ENCODE peak calls at places on chromosome 2, in nine cellular contexts. D, L, I, E, J, W, K, P and S are unnamed samples. For H4K20me1 and H3K4me1, the result is how much of the 10 kb centered on the place peaks cover.

GRCh38 chr2:196652869-196653268 is 13.4 kb downstream of the CCDC150 start:
- DNase-seq in D (no peak), L (peak), I (no peak), E (no peak), J (no peak), W (no peak), K (no peak), P (no peak), S (no peak)

GRCh38 chr2:141068053-141068682 is 1062.6 kb downstream of the LRP1B start:
- DNase-seq in D (no peak), L (no peak), I (no peak), E (peak), J (no peak), W (no peak), K (no peak), P (peak), S (no peak)

GRCh38 chr2:128440666-128441340 is 122.1 kb upstream of the HS6ST1 start:
- DNase-seq in D (no peak), L (no peak), I (peak), E (no peak), J (no peak), W (no peak), K (no peak), P (no peak), S (no peak)

GRCh38 chr2:105373344-105373781 is 25.5 kb downstream of the FHL2 start:
- DNase-seq in D (no peak), L (no peak), I (no peak), E (peak), J (peak), W (peak), K (no peak), P (no peak), S (no peak)

GRCh38 chr2:135299165-135299564 is 231.9 kb downstream of the ZRANB3 start:
- DNase-seq in D (no peak), L (no peak), I (no peak), E (no peak), J (no peak), W (no peak), K (no peak), P (no peak), S (peak)

GRCh38 chr2:105737980-105738657 is 6.6 kb upstream of the NCK2 start:
- DNase-seq in D (no peak), L (no peak), I (no peak), E (no peak), J (no peak), W (no peak), K (no peak), P (no peak), S (peak)

GRCh38 chr2:112077814-112078213 is 22.7 kb downstream of the TMEM87B start:
- DNase-seq in D (peak), L (peak), I (no peak), E (no peak), J (no peak), W (no peak), K (no peak), P (peak), S (peak)

GRCh38 chr2:84939426-84940087 is 31.4 kb upstream of the KCMF1 start:
- DNase-seq in D (peak), L (no peak), I (no peak), E (no peak), J (no peak), W (no peak), K (no peak), P (no peak), S (peak)

GRCh38 chr2:2775018-2775417 is 443.9 kb upstream of the MYT1L start:
- DNase-seq in D (no peak), L (no peak), I (no peak), E (no peak), J (no peak), W (no peak), K (no peak), P (no peak), S (peak)

GRCh38 chr2:240764605-240765004 is 55.4 kb downstream of the KIF1A start:
- DNase-seq in D (no peak), L (no peak), I (no peak), E (no peak), J (no peak), W (no peak), K (no peak), P (no peak), S (no peak)

GRCh38 chr2:28608061-28608828 is 112.4 kb downstream of the PLB1 start:
- DNase-seq in D (no peak), L (peak), I (no peak), E (no peak), J (no peak), W (no peak), K (no peak), P (peak), S (no peak)

GRCh38 chr2:72271766-72272615 is 124.3 kb upstream of the CYP26B1 start:
- DNase-seq in D (no peak), L (no peak), I (no peak), E (no peak), J (no peak), W (peak), K (peak), P (no peak), S (peak)

GRCh38 chr2:85247591-85247990 is 80.2 kb downstream of the TGOLN2 start:
- DNase-seq in D (peak), L (peak), I (no peak), E (no peak), J (no peak), W (no peak), K (no peak), P (no peak), S (no peak)

GRCh38 chr2:11750917-11751316 is 4.5 kb downstream of the LPIN1 start:
- DNase-seq in D (no peak), L (no peak), I (no peak), E (no peak), J (no peak), W (peak), K (peak), P (no peak), S (peak)

GRCh38 chr2:106956879-106957278 is 70.9 kb upstream of the ST6GAL2 start:
- DNase-seq in D (no peak), L (peak), I (peak), E (no peak), J (peak), W (peak), K (no peak), P (no peak), S (no peak)

GRCh38 chr2:145638675-145639074 is 1118.8 kb upstream of the ZEB2 start:
- DNase-seq in D (no peak), L (peak), I (peak), E (no peak), J (no peak), W (no peak), K (no peak), P (no peak), S (no peak)

GRCh38 chr2:127400897-127401756 is 13.4 kb upstream of the MAP3K2 start:
- DNase-seq in D (no peak), L (peak), I (no peak), E (peak), J (peak), W (peak), K (peak), P (no peak), S (peak)

GRCh38 chr2:180130403-180130802 is 123.3 kb upstream of the CWC22 start:
- DNase-seq in D (no peak), L (no peak), I (no peak), E (no peak), J (peak), W (peak), K (no peak), P (no peak), S (peak)

GRCh38 chr2:142199073-142199472 is 68.3 kb upstream of the LRP1B start:
- DNase-seq in D (no peak), L (no peak), I (no peak), E (no peak), J (no peak), W (no peak), K (no peak), P (no peak), S (no peak)

GRCh38 chr2:101693991-101694588 is 3.4 kb upstream of the MAP4K4 start:
- DNase-seq in D (no peak), L (no peak), I (no peak), E (no peak), J (no peak), W (no peak), K (no peak), P (no peak), S (no peak)

GRCh38 chr2:239883326-239884050 is 141.7 kb downstream of the NDUFA10 start:
- DNase-seq in D (peak), L (no peak), I (no peak), E (no peak), J (no peak), W (no peak), K (no peak), P (no peak), S (no peak)

GRCh38 chr2:2331905-2332280 is 818 bp upstream of the MYT1L start:
- DNase-seq in D (no peak), L (peak), I (peak), E (no peak), J (no peak), W (no peak), K (no peak), P (peak), S (no peak)

GRCh38 chr2:68765739-68766377 is 31.2 kb downstream of the ARHGAP25 start:
- DNase-seq in D (peak), L (peak), I (no peak), E (no peak), J (peak), W (peak), K (no peak), P (no peak), S (no peak)

GRCh38 chr2:144357623-144358400 is 162.1 kb downstream of the ZEB2 start:
- DNase-seq in D (no peak), L (no peak), I (no peak), E (peak), J (peak), W (peak), K (peak), P (no peak), S (peak)

GRCh38 chr2:216857131-216857550 is 2.7 kb downstream of the TNP1 start:
- DNase-seq in D (no peak), L (no peak), I (no peak), E (no peak), J (peak), W (peak), K (peak), P (peak), S (peak)

GRCh38 chr2:54588244-54588899 is 132.2 kb downstream of the SPTBN1 start:
- DNase-seq in D (no peak), L (no peak), I (no peak), E (no peak), J (no peak), W (no peak), K (no peak), P (no peak), S (no peak)

GRCh38 chr2:29079887-29080286 is 5.6 kb upstream of the PCARE start:
- DNase-seq in D (no peak), L (no peak), I (no peak), E (no peak), J (no peak), W (no peak), K (no peak), P (no peak), S (no peak)

GRCh38 chr2:45567974-45568789 is 42.9 kb downstream of the SRBD1 start:
- DNase-seq in D (peak), L (no peak), I (no peak), E (no peak), J (peak), W (peak), K (no peak), P (no peak), S (no peak)

DNA sequence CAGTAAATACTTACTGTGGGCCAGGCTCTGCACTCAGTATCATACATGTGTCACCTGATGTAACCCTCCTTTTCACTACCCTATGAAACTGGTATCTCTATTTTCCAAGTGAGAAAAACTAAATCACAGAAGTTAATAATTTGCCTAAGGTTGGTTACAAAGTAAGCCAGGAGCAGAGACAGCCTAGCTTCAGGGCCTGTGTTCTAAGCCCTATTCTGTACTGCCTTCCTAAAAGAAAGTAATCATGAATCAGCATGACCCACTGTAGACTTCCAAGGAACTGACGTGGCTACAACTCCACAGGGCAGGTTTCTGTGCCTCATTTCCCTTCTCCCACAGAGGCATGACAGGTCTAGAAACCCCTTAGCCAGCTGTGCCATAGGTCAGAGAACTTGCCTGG is 14.3 kb downstream of the ZNF142 start:
- DNase-seq in D (no peak), L (no peak), I (no peak), E (no peak), J (peak), W (peak), K (no peak), P (no peak), S (peak)
- H4K20me1 ChIP-seq in D (under half), L (under half), I (under half), E (under half), J (under half), W (under half), K (under half), P (under half), S (under half)

GRCh38 chr2:207405150-207405549 is 124.6 kb upstream of the CREB1 start:
- DNase-seq in D (no peak), L (no peak), I (no peak), E (no peak), J (no peak), W (no peak), K (no peak), P (no peak), S (no peak)

GRCh38 chr2:207408086-207408794 is 121.5 kb upstream of the CREB1 start:
- DNase-seq in D (no peak), L (no peak), I (no peak), E (peak), J (no peak), W (no peak), K (peak), P (no peak), S (peak)

GRCh38 chr2:207412787-207413310 is 116.9 kb upstream of the CREB1 start:
- DNase-seq in D (no peak), L (no peak), I (no peak), E (no peak), J (no peak), W (no peak), K (no peak), P (no peak), S (no peak)

GRCh38 chr2:207413376-207413907 is 116.3 kb upstream of the CREB1 start:
- DNase-seq in D (no peak), L (no peak), I (no peak), E (no peak), J (no peak), W (no peak), K (no peak), P (no peak), S (no peak)

GRCh38 chr2:207409525-207409924 is 120.2 kb upstream of the CREB1 start:
- DNase-seq in D (no peak), L (no peak), I (no peak), E (no peak), J (no peak), W (no peak), K (no peak), P (no peak), S (no peak)
- H3K4me1 ChIP-seq in D (under half), L (under half), I (under half), E (under half), J (under half), W (under half), K (under half), P (under half), S (under half)

GRCh38 chr2:10128420-10128819 is 5.9 kb downstream of the RRM2 start:
- DNase-seq in D (no peak), L (no peak), I (no peak), E (no peak), J (no peak), W (no peak), K (no peak), P (no peak), S (no peak)
- H4K20me1 ChIP-seq in D (under half), L (half or more), I (under half), E (under half), J (under half), W (under half), K (under half), P (half or more), S (under half)

DNA sequence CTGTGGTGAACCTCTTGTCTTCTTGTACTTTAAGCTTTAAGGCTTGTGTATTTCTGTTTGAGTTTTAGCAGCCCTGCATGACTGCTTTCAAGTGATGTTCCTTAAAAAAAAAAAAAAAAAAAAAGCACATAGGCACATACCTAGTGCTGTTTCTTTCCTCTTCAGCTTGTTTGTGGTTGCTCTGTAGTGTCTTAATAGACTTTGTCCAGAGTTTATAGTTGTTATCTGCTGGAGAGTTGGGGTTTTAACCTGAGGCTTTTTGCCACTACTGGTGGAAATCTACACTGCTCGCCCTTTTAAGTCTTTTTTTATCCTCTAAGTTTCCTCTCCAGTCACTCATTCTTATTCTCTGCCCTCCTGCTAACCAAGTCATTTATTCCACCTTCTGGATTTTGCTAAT is 34.5 kb downstream of the AGFG1 start:
- DNase-seq in D (no peak), L (no peak), I (no peak), E (no peak), J (no peak), W (no peak), K (no peak), P (no peak), S (no peak)
- H3K4me1 ChIP-seq in D (half or more), L (under half), I (under half), E (under half), J (under half), W (under half), K (half or more), P (under half), S (under half)

GRCh38 chr2:46732127-46732526 is 183.5 kb downstream of the MCFD2 start:
- DNase-seq in D (no peak), L (no peak), I (no peak), E (no peak), J (no peak), W (no peak), K (no peak), P (no peak), S (no peak)

GRCh38 chr2:46735730-46736493 is 179.7 kb downstream of the MCFD2 start:
- DNase-seq in D (no peak), L (no peak), I (no peak), E (no peak), J (no peak), W (no peak), K (no peak), P (no peak), S (no peak)

GRCh38 chr2:46735108-46735691 is 180.4 kb downstream of the MCFD2 start:
- DNase-seq in D (no peak), L (no peak), I (no peak), E (peak), J (no peak), W (no peak), K (no peak), P (no peak), S (no peak)

GRCh38 chr2:46731280-46731679 is 184.3 kb downstream of the MCFD2 start:
- DNase-seq in D (no peak), L (no peak), I (no peak), E (no peak), J (no peak), W (no peak), K (no peak), P (no peak), S (no peak)
- H4K20me1 ChIP-seq in D (half or more), L (under half), I (half or more), E (under half), J (half or more), W (half or more), K (under half), P (under half), S (under half)